ENCODE peak calls at places on chromosomes 13 and 19, in four cellular contexts. A is GM12878, G is SK-N-SH, T is K562. Q is an unnamed sample.

GRCh38 chr13:38685974-38686571 is 804 bp upstream of the FREM2 start:
- DNase-seq in A (no peak), G (peak), T (peak), Q (no peak)

GRCh38 chr19:5395996-5396939 is 55.7 kb upstream of the PTPRS start:
- DNase-seq in A (no peak), G (no peak), T (no peak), Q (no peak)

GRCh38 chr13:51714663-51715168 is 89.2 kb downstream of the DHRS12 start:
- DNase-seq in A (peak), G (no peak), T (no peak), Q (peak)

GRCh38 chr13:106619688-106620555 is 52.0 kb upstream of the ARGLU1 start:
- DNase-seq in A (peak), G (peak), T (peak), Q (no peak)

GRCh38 chr19:41886761-41887710 is 4.1 kb downstream of the ARHGEF1 start:
- DNase-seq in A (no peak), G (no peak), T (no peak), Q (no peak)

GRCh38 chr13:40082644-40083043 is 427.2 kb downstream of the COG6 start:
- DNase-seq in A (no peak), G (no peak), T (no peak), Q (no peak)

GRCh38 chr13:78239681-78240080 is 321.1 kb upstream of the EDNRB start:
- DNase-seq in A (no peak), G (no peak), T (no peak), Q (no peak)

GRCh38 chr13:33341861-33342452 is 56.4 kb upstream of the STARD13 start:
- DNase-seq in A (no peak), G (no peak), T (no peak), Q (no peak)

GRCh38 chr13:56182598-56182997 is 958.1 kb upstream of the PRR20A start:
- DNase-seq in A (no peak), G (no peak), T (no peak), Q (no peak)

GRCh38 chr13:100644328-100644727 is 30.3 kb downstream of the TMTC4 start:
- DNase-seq in A (no peak), G (no peak), T (no peak), Q (no peak)
- TF ChIP-seq SIN3A in A (no peak), G (no peak), T (no peak), Q (no peak)

GRCh38 chr19:48354332-48354992 is 9.3 kb downstream of the TMEM143 start:
- DNase-seq in A (no peak), G (no peak), T (peak), Q (peak)
- TF ChIP-seq SIN3A in A (no peak), G (no peak), T (no peak), Q (no peak)

DNA sequence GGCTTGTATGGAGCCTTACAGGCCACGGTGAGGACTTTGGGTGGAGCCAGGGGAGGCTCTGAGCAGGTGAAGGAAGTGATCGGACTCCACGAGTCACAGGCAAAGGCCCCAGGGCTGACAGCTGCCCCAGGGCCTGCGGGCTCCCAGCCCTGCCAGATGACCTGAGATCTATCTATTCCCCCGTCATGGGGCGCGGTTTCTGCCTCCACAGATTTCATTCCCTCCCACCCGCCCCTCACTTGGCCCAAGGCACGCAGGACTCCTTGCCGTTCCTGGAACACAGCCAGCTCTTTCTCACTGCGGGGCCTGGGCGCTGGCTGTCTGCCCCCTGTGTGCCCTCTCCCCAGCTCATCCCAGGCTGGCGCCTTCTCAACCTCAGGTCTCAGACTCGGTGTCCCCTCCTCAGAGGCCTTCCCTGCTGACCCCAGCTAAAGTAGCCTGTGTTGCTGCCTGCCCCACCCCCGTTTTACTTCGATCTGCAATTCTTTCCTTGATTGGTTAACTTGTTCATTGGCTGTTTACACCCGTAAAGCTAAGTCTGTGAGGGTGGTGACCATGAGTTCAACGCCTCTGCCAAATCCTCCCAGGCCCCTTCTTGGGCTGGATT is 13.9 kb upstream of the PAK4 start:
- DNase-seq in A (no peak), G (peak), T (peak), Q (no peak)
- TF ChIP-seq SIN3A in A (no peak), G (no peak), T (no peak), Q (no peak)

DNA sequence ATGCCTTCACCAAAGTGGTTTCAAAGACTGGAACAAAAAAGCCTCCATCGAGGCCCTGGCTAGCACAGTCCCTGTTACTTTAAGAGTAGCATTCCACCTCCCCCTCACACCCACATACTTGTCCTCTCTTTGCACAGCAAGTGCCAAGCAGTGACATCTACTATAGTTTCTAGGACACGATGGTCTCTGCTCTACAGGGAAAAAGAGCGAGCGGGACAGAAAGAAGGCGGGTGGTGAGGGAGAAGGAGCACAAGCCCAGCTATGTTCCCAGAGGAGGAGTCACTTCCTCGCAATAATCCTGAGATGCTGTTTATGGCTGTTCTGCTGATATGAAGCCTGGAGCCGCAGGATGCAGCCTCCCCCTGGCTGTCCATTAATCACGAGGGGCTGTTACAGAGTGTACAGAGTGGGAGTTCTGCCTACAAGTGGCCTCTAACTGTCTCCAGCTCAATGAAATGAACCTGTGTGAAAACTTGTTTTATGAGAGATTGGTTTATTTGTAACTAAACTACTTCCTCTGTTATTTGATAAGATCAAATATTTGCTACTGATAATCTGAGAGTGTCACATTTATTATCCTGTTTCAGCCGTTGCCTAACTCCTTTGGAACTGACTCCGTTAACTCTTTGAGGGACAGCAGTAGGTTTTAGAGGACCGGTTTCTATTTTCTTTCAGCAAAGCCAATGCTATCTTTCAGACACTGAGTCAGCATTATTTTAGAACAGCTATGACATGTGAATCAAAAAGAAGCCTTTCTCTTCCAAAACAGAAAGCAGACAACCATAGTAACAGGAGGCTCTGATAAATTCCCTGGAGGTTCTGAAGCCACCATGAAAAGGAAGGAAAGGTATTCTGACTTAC is 208.0 kb downstream of the SPRY2 start:
- DNase-seq in A (no peak), G (peak), T (no peak), Q (no peak)
- TF ChIP-seq SIN3A in A (no peak), G (no peak), T (no peak), Q (no peak)

GRCh38 chr13:95704510-95704909 is 27.6 kb downstream of the DNAJC3 start:
- DNase-seq in A (no peak), G (peak), T (peak), Q (no peak)
- TF ChIP-seq SIN3A in A (no peak), G (no peak), T (no peak), Q (no peak)

GRCh38 chr19:19105365-19106060 is 32.8 kb downstream of the TMEM161A start:
- DNase-seq in A (peak), G (peak), T (peak), Q (no peak)
- TF ChIP-seq SIN3A in A (no peak), G (no peak), T (peak), Q (no peak)